ENCODE peak calls at places on chromosomes 4 and X, in six cellular contexts. K, M, G, R, N and Y are unnamed samples.

GRCh38 chrX:150223176-150224015 is 139.7 kb upstream of the MAMLD1 start:
- DNase-seq in M (no peak), K (no peak), N (no peak), G (no peak), R (no peak), Y (no peak)

GRCh38 chr4:21811576-21811975 is 137.0 kb downstream of the KCNIP4 start:
- DNase-seq in M (peak; percentile 21), N (no peak), R (no peak), G (no peak), K (no peak), Y (no peak)

GRCh38 chr4:113747949-113748348 is 13.6 kb downstream of the CAMK2D start:
- DNase-seq in M (peak; percentile 18), G (no peak), K (no peak), R (no peak), N (no peak), Y (no peak)

GRCh38 chrX:120446503-120446902 is 22.6 kb downstream of the LAMP2 start:
- DNase-seq in M (no peak), K (no peak), R (peak; percentile 64), N (peak; percentile 77), G (no peak), Y (no peak)

GRCh38 chr4:38132140-38132673 is 172.0 kb downstream of the PTTG2 start:
- DNase-seq in M (peak; percentile 91), G (peak; percentile 48), N (peak; percentile 93), K (no peak), R (peak; percentile 99), Y (peak; percentile 55)

GRCh38 chrX:318068-318738 is 393 bp downstream of the GTPBP6 start:
- DNase-seq in N (peak; percentile 98), R (peak; percentile 98), M (peak; percentile 100), G (peak; percentile 97), K (peak; percentile 91), Y (peak; percentile 95)

GRCh38 chr4:10006604-10007435 is 14.5 kb downstream of the SLC2A9 start:
- DNase-seq in K (no peak), N (no peak), M (peak; percentile 64), G (no peak), R (peak; percentile 96), Y (no peak)

GRCh38 chr4:25862411-25863346 is at the start of gene SEL1L3:
- DNase-seq in R (no peak), M (no peak), N (no peak), G (peak; percentile 52), K (peak; percentile 88), Y (no peak)

GRCh38 chr4:105184316-105184988 is 37.8 kb downstream of the TET2 start:
- DNase-seq in G (no peak), M (no peak), K (no peak), R (no peak), N (no peak), Y (no peak)

DNA sequence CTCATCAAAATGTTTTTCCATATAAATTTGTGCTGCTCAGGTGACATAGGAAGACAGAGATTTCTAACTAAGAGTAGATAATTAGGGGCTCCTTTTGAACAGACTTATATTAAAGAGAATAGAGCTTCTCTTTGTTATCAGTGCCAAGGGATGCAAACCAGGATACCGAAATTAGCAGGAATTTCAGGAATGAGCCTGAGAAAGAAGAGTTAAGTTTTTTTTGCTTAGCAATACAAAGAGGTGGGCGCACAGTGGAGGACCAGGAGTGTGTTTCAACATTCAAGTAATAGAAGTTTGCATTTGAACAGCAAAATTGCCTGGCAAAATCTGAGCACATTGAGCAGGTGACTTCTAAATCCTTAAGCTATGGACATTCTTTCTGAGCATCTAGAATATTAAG is 541.3 kb downstream of the GBA3 start:
- DNase-seq in N (no peak), R (no peak), G (no peak), M (peak; percentile 91), K (no peak), Y (no peak)
- H3K4me3 ChIP-seq in N (no peak overlapping the region), R (no peak overlapping the region), G (no peak overlapping the region), M (no peak overlapping the region), K (no peak overlapping the region), Y (no peak overlapping the region)

GRCh38 chr4:56389558-56389957 is 2.3 kb upstream of the AASDH start:
- DNase-seq in N (no peak), K (no peak), G (no peak), M (peak; percentile 50), R (no peak), Y (no peak)

GRCh38 chr4:56386091-56386490 is 1.2 kb downstream of the AASDH start:
- DNase-seq in K (no peak), G (no peak), N (no peak), M (no peak), R (no peak), Y (no peak)

GRCh38 chr4:56391270-56391669 is 4.0 kb upstream of the AASDH start:
- DNase-seq in M (no peak), R (no peak), G (no peak), K (no peak), N (no peak), Y (no peak)

GRCh38 chr4:56387023-56388001 is at the start of gene AASDH:
- DNase-seq in N (peak; percentile 96), R (peak; percentile 92), K (peak; percentile 94), M (peak; percentile 99), G (peak; percentile 88), Y (peak; percentile 93)

DNA sequence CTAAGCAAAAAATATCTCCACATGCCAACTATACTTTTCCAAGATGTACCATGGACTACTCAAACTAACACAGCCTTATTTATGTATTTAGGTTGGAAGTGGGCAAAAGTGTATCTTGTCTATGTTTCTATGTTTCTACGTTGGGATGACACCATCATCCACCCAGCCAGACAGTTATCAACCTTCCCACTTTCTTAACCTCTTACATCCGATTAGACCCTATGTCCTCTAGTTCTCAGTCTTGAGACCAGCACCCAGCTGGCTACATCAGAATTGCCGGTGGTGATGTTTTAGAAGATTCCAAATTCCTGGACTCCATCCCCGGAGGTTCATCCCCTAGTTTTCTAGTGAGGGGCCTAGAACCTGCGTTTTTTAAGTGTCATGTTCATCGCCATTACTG is 1.0 kb upstream of the AASDH start:
- DNase-seq in N (no peak), K (no peak), M (no peak), R (no peak), G (no peak), Y (no peak)
- H3K27ac ChIP-seq in N (peak overlapping the region; percentile 97), K (no peak overlapping the region), M (no peak overlapping the region), R (peak overlapping the region; percentile 96), G (peak overlapping the region; percentile 97), Y (peak overlapping the region; percentile 93)

GRCh38 chrX:53049127-53049517 is 533 bp downstream of the GPR173 start:
- DNase-seq in R (no peak), G (no peak), K (no peak), M (no peak), N (no peak), Y (no peak)
- H3K4me3 ChIP-seq in R (no peak overlapping the region), G (no peak overlapping the region), K (no peak overlapping the region), M (no peak overlapping the region), N (peak overlapping the region; percentile 60), Y (peak overlapping the region; percentile 31)

GRCh38 chrX:15808254-15808653 is 18.0 kb downstream of the ZRSR2 start:
- DNase-seq in G (no peak), R (no peak), M (no peak), K (no peak), N (no peak), Y (no peak)

DNA sequence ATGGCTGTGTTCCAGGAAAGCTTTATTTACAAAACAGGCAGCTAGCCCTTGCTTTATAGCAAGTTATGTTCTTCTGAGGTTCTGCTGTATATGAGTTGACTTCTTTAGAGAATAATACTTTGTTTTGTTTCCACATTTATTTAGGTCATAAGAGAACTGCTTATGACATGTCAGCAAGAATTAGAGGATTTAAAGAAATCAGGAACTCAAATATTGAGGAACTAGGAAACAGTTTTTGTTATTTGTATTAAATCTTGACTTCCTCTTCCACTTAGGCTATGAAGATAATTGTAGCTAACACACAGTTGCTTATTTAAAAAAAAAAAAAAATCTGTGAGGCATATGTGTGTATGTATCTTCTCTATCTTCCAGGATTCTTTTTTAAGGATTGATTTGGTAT is 14.3 kb downstream of the ZRSR2 start:
- DNase-seq in N (no peak), G (no peak), M (no peak), R (no peak), K (no peak), Y (no peak)
- H3K27ac ChIP-seq in N (no peak overlapping the region), G (no peak overlapping the region), M (no peak overlapping the region), R (no peak overlapping the region), K (no peak overlapping the region), Y (no peak overlapping the region)

DNA sequence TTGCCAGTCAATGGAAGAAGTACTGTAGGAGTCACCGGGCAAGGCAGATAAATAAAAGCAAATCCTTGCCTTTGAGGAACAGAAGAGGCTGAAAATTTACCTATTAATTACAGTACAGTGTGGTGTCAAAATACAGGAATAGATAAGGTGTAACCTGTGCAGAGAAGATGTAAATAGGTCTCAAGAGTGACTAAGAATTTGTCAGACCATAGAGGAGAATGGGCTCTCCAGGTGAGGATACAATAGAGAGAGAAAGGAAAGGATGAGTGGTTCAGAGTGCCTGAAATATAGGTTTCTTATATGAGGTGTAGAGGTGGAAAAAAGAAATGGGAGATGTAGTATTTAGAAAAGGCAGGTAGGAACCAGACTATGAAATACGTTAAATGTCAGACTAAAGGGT is 801 bp upstream of the ZC4H2 start:
- DNase-seq in G (no peak), K (no peak), R (peak; percentile 18), M (no peak), N (no peak), Y (no peak)
- H3K4me3 ChIP-seq in G (no peak overlapping the region), K (no peak overlapping the region), R (no peak overlapping the region), M (no peak overlapping the region), N (no peak overlapping the region), Y (peak overlapping the region; percentile 51)

GRCh38 chrX:125604448-125604847 is 284.8 kb downstream of the TEX13C start:
- DNase-seq in G (no peak), M (no peak), K (no peak), R (no peak), N (no peak), Y (no peak)
- H3K27ac ChIP-seq in G (no peak overlapping the region), M (no peak overlapping the region), K (no peak overlapping the region), R (no peak overlapping the region), N (no peak overlapping the region), Y (no peak overlapping the region)

GRCh38 chrX:132023896-132024386 is 839 bp downstream of the STK26 start:
- DNase-seq in M (peak; percentile 62), N (no peak), R (peak; percentile 37), K (peak; percentile 60), G (peak; percentile 15), Y (peak; percentile 7)
- H3K4me3 ChIP-seq in M (peak overlapping the region; percentile 77), N (peak overlapping the region; percentile 40), R (peak overlapping the region; percentile 66), K (peak overlapping the region; percentile 54), G (peak overlapping the region; percentile 83), Y (peak overlapping the region; percentile 41)

DNA sequence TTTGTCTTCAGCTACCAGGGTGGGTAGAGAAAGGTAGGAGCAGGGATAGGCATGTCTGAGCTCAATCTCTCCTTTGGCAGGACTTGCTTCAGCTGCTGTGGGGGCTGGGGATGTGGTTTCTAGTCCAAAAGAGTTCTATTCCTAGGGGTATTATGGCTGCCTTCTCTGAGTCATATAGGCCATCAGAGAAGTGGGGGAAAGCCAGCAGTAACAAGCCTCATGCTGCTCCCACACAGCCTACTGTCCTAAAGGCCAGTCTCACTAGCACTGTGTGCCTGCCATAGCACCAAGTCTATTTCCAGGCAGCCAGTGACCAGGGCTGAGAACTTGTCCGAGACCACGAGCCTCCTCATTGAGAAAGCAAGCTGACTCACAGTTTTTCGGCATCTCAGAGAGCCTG is 270.6 kb downstream of the DCAF12L2 start:
- DNase-seq in M (no peak), R (no peak), N (no peak), G (no peak), K (peak; percentile 13), Y (no peak)
- H3K27ac ChIP-seq in M (no peak overlapping the region), R (no peak overlapping the region), N (no peak overlapping the region), G (no peak overlapping the region), K (no peak overlapping the region), Y (no peak overlapping the region)